ENCODE peak calls at places on chromosomes 1 and 21, in eight cellular contexts. S, A, H, T, M, R, C and X are unnamed samples. For H3K4me1 and H3K9me2, the result is how much of the 10 kb centered on the place peaks cover.

GRCh38 chr1:58888776-58889341 is 105.0 kb upstream of the JUN start:
- DNase-seq in T (no peak), R (no peak), S (no peak), C (peak), M (no peak), A (no peak), H (no peak), X (no peak)

GRCh38 chr1:154353460-154353904 is 28.2 kb downstream of the ATP8B2 start:
- DNase-seq in T (peak), H (no peak), S (peak), R (peak), C (peak), M (peak), A (peak), X (peak)

GRCh38 chr1:43706598-43707190 is 642 bp upstream of the ST3GAL3 start:
- DNase-seq in T (peak), R (peak), H (peak), M (peak), C (peak), S (no peak), A (peak), X (peak)

GRCh38 chr21:36613064-36613463 is 85.9 kb upstream of the SIM2 start:
- DNase-seq in S (no peak), M (no peak), T (no peak), H (no peak), R (no peak), A (peak), C (peak), X (no peak)

GRCh38 chr1:20279507-20279906 is 11.2 kb upstream of the VWA5B1 start:
- DNase-seq in C (peak), M (peak), S (no peak), A (peak), R (no peak), H (no peak), T (no peak), X (peak)

GRCh38 chr1:203645996-203646395 is 19.4 kb downstream of the ATP2B4 start:
- DNase-seq in H (no peak), M (no peak), S (no peak), A (no peak), C (peak), T (no peak), R (no peak), X (no peak)

GRCh38 chr1:15117671-15118325 is 35.7 kb upstream of the TMEM51 start:
- DNase-seq in R (no peak), C (no peak), H (no peak), M (no peak), S (no peak), T (no peak), A (no peak), X (no peak)

GRCh38 chr1:175673236-175674150 is 69.9 kb downstream of the TNR start:
- DNase-seq in M (no peak), T (no peak), A (peak), C (no peak), S (no peak), H (no peak), R (no peak), X (peak)

GRCh38 chr1:205373022-205373421 is 16.3 kb upstream of the KLHDC8A start:
- DNase-seq in A (no peak), H (no peak), M (no peak), T (no peak), S (no peak), R (no peak), C (peak), X (no peak)

GRCh38 chr1:46180082-46180616 is 3.9 kb upstream of the P3R3URF start:
- DNase-seq in T (peak), C (no peak), S (peak), H (no peak), R (no peak), A (peak), M (peak), X (peak)

GRCh38 chr1:235297579-235297978 is 30.4 kb downstream of the ARID4B start:
- DNase-seq in R (peak), A (no peak), M (no peak), H (no peak), S (no peak), T (no peak), C (no peak), X (no peak)

GRCh38 chr1:162736633-162737067 is 53.9 kb upstream of the HSD17B7 start:
- DNase-seq in C (no peak), T (no peak), M (no peak), A (no peak), H (no peak), S (no peak), R (no peak), X (no peak)

GRCh38 chr21:26965567-26966359 is 1.1 kb downstream of the ADAMTS5 start:
- DNase-seq in T (peak), C (peak), M (no peak), A (no peak), H (peak), R (no peak), S (no peak), X (no peak)

GRCh38 chr21:27269646-27270045 is 302.8 kb upstream of the ADAMTS5 start:
- DNase-seq in S (no peak), R (no peak), H (no peak), C (peak), M (no peak), T (peak), A (peak), X (no peak)

GRCh38 chr1:195005338-195005737 is 1602.9 kb downstream of the KCNT2 start:
- DNase-seq in R (no peak), T (no peak), M (no peak), H (no peak), C (no peak), S (no peak), A (peak), X (no peak)

GRCh38 chr21:44760376-44760775 is 41.2 kb downstream of the UBE2G2 start:
- DNase-seq in R (no peak), S (no peak), H (no peak), A (no peak), C (no peak), M (no peak), T (no peak), X (no peak)

GRCh38 chr1:112767646-112768045 is 52.5 kb upstream of the PPM1J start:
- DNase-seq in R (no peak), A (peak), H (no peak), S (no peak), C (no peak), T (no peak), M (no peak), X (no peak)

GRCh38 chr1:218985424-218985823 is 188.3 kb upstream of the LYPLAL1 start:
- DNase-seq in R (no peak), H (no peak), C (no peak), A (no peak), T (no peak), S (no peak), M (no peak), X (no peak)

GRCh38 chr21:35006248-35006647 is 42.9 kb downstream of the RUNX1 start:
- DNase-seq in M (no peak), C (no peak), T (no peak), A (no peak), R (no peak), S (no peak), H (no peak), X (no peak)

GRCh38 chr21:29330797-29331196 is 32.1 kb downstream of the BACH1 start:
- DNase-seq in M (no peak), S (no peak), R (no peak), A (no peak), H (no peak), T (no peak), C (no peak), X (no peak)
- H3K4me1 ChIP-seq in M (under half), S (under half), R (under half), A (under half), H (under half), T (under half), C (under half), X (under half)

GRCh38 chr21:17461582-17461981 is 51.3 kb upstream of the CXADR start:
- DNase-seq in S (no peak), C (peak), M (no peak), A (peak), R (no peak), H (no peak), T (no peak), X (no peak)
- H3K27ac ChIP-seq in S (no peak), C (peak), M (no peak), A (no peak), R (no peak), H (peak), T (peak), X (no peak)

DNA sequence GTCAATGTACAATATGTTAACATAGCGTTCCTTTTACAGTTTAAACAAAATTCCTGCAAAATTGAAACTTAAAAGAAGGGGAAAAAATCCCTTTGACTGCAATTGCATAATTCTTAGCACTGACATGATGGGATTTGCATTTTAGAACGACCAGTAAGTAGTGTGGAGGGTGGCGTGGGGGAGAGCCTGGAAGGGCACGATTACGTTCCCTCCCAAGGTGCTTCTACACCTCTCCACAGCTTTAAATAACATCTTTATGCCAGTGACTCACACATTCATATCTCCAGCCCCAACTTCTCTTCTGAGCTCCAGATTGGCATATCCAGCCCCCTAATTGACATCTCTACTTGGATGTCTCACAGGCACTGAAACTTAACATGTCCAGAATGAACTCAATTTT is 64.3 kb downstream of the OLFML3 start:
- DNase-seq in H (no peak), M (no peak), T (no peak), S (no peak), C (no peak), R (no peak), A (no peak), X (no peak)
- H3K9me2 ChIP-seq in H (under half), M (under half), T (under half), S (under half), C (under half), R (under half), A (under half), X (under half)

DNA sequence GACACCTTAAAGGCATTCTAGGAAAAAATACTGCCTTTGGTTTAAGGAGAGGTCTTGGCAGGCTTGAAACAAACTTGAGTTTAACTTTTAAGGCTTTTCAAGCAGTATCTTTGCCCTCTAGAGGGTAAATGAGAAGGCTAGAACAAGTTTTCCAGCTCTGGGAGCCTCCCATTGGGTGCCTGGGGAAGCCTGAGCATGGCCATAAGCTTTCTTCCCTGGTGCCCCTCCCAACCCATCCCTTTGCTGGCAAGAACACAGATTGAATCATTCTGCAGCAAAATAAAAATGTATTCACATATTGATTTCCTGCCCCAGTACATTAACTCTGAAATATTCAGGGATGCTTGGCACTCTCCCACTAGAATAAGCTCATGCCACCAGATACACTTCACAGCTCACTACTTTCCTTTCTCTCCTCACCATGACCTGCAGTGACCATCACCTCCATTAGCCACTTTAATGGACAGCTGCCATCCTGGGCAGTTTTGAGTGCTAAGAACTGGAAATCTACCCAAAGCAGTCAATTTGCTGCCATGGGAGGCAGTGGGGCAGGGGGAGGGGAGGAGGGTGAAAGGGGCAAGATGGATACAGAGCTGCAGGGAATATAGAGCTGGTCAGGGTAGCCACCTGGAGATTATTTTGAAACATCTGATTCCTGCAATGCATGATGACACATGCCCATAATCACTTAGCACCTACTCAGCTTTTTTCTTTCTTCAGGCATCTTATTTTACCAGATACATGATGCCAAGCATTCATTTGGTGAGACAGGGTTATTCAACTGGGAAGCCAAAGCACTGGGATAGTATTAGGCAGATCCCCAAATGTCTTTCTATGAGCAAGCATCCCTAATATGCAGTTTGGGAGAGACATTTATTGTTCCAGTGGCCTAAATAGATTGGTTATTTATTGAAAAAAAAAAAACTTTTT is 140.6 kb downstream of the SYT2 start:
- DNase-seq in T (no peak), H (no peak), M (no peak), C (peak), A (no peak), R (no peak), S (no peak), X (no peak)
- H3K4me1 ChIP-seq in T (under half), H (half or more), M (under half), C (under half), A (under half), R (half or more), S (under half), X (under half)

GRCh38 chr1:5891736-5892135 is 100.5 kb downstream of the NPHP4 start:
- DNase-seq in A (no peak), M (no peak), C (peak), R (no peak), H (no peak), T (no peak), S (no peak), X (no peak)
- H3K27ac ChIP-seq in A (no peak), M (no peak), C (no peak), R (no peak), H (no peak), T (no peak), S (no peak), X (no peak)

GRCh38 chr1:152539901-152540300 is 25.6 kb downstream of the CRCT1 start:
- DNase-seq in C (no peak), A (no peak), T (no peak), M (no peak), S (no peak), R (no peak), H (no peak), X (no peak)
- H3K9me2 ChIP-seq in C (under half), A (under half), T (under half), M (under half), S (under half), R (under half), H (under half), X (under half)